ENCODE peak calls at places on chromosomes 6 and 20, in six cellular contexts. One of them, this sample, is unnamed.

GRCh38 chr6:20217476-20217855 is 5.2 kb upstream of the MBOAT1 start:
- DNase-seq in testis: no peak
- DNase-seq in A549: no peak
- DNase-seq in spleen: no peak
- DNase-seq in ovary: no peak
- DNase-seq in IMR-90: no peak
- DNase-seq in this sample: no peak

GRCh38 chr6:132764370-132764769 is 6.7 kb upstream of the VNN2 start:
- DNase-seq in testis: no peak
- DNase-seq in A549: peak
- DNase-seq in spleen: no peak
- DNase-seq in ovary: no peak
- DNase-seq in IMR-90: peak
- DNase-seq in this sample: no peak

GRCh38 chr20:38751360-38751976 is 3.2 kb downstream of the ACTR5 start:
- DNase-seq in testis: no peak
- DNase-seq in A549: peak
- DNase-seq in spleen: no peak
- DNase-seq in ovary: no peak
- DNase-seq in IMR-90: peak
- DNase-seq in this sample: peak

GRCh38 chr20:57928181-57928967 is 218.6 kb upstream of the PMEPA1 start:
- DNase-seq in testis: no peak
- DNase-seq in A549: peak
- DNase-seq in spleen: no peak
- DNase-seq in ovary: no peak
- DNase-seq in IMR-90: no peak
- DNase-seq in this sample: no peak

GRCh38 chr20:63962426-63963347 is 6.5 kb upstream of the UCKL1 start:
- DNase-seq in testis: no peak
- DNase-seq in A549: no peak
- DNase-seq in spleen: peak
- DNase-seq in ovary: no peak
- DNase-seq in IMR-90: no peak
- DNase-seq in this sample: no peak

GRCh38 chr20:46028772-46029371 is at the start of gene SLC12A5:
- DNase-seq in testis: no peak
- DNase-seq in A549: no peak
- DNase-seq in spleen: no peak
- DNase-seq in ovary: no peak
- DNase-seq in IMR-90: no peak
- DNase-seq in this sample: no peak

GRCh38 chr20:63701329-63702035 is 5.0 kb downstream of the TNFRSF6B start:
- DNase-seq in testis: no peak
- DNase-seq in A549: no peak
- DNase-seq in spleen: peak
- DNase-seq in ovary: peak
- DNase-seq in IMR-90: no peak
- DNase-seq in this sample: no peak

GRCh38 chr20:50286609-50287008 is 96.0 kb downstream of the CEBPB start:
- DNase-seq in testis: peak
- DNase-seq in A549: peak
- DNase-seq in spleen: no peak
- DNase-seq in ovary: peak
- DNase-seq in IMR-90: peak
- DNase-seq in this sample: no peak

GRCh38 chr6:107653183-107653580 is 163.3 kb downstream of the SOBP start:
- DNase-seq in testis: no peak
- DNase-seq in A549: no peak
- DNase-seq in spleen: no peak
- DNase-seq in ovary: no peak
- DNase-seq in IMR-90: no peak
- DNase-seq in this sample: no peak

GRCh38 chr6:111342913-111343312 is 140.1 kb downstream of the REV3L start:
- DNase-seq in testis: no peak
- DNase-seq in A549: no peak
- DNase-seq in spleen: no peak
- DNase-seq in ovary: no peak
- DNase-seq in IMR-90: peak
- DNase-seq in this sample: no peak

GRCh38 chr6:56381852-56382251 is 134.5 kb upstream of the COL21A1 start:
- DNase-seq in testis: peak
- DNase-seq in A549: no peak
- DNase-seq in spleen: no peak
- DNase-seq in ovary: no peak
- DNase-seq in IMR-90: peak
- DNase-seq in this sample: no peak

GRCh38 chr6:40999498-41000070 is 39.4 kb downstream of the UNC5CL start:
- DNase-seq in testis: peak
- DNase-seq in A549: peak
- DNase-seq in spleen: no peak
- DNase-seq in ovary: peak
- DNase-seq in IMR-90: peak
- DNase-seq in this sample: peak

GRCh38 chr6:159679091-159680077 is 13.7 kb downstream of the SOD2 start:
- DNase-seq in testis: no peak
- DNase-seq in A549: no peak
- DNase-seq in spleen: no peak
- DNase-seq in ovary: no peak
- DNase-seq in IMR-90: peak
- DNase-seq in this sample: no peak

GRCh38 chr20:50392138-50392866 is 117.9 kb upstream of the PTPN1 start:
- DNase-seq in testis: no peak
- DNase-seq in A549: no peak
- DNase-seq in spleen: no peak
- DNase-seq in ovary: no peak
- DNase-seq in IMR-90: no peak
- DNase-seq in this sample: no peak

GRCh38 chr20:13333793-13334192 is 112.7 kb downstream of the ISM1 start:
- DNase-seq in testis: no peak
- DNase-seq in A549: peak
- DNase-seq in spleen: no peak
- DNase-seq in ovary: no peak
- DNase-seq in IMR-90: peak
- DNase-seq in this sample: no peak

GRCh38 chr6:93825950-93826349 is 406.6 kb upstream of the EPHA7 start:
- DNase-seq in testis: no peak
- DNase-seq in A549: no peak
- DNase-seq in spleen: no peak
- DNase-seq in ovary: no peak
- DNase-seq in IMR-90: no peak
- DNase-seq in this sample: no peak

GRCh38 chr6:170473226-170473789 is 79.8 kb downstream of the PSMB1 start:
- DNase-seq in testis: no peak
- DNase-seq in A549: no peak
- DNase-seq in spleen: no peak
- DNase-seq in ovary: no peak
- DNase-seq in IMR-90: no peak
- DNase-seq in this sample: no peak

GRCh38 chr20:58452667-58453255 is 62.4 kb downstream of the APCDD1L start:
- DNase-seq in testis: no peak
- DNase-seq in A549: no peak
- DNase-seq in spleen: no peak
- DNase-seq in ovary: no peak
- DNase-seq in IMR-90: no peak
- DNase-seq in this sample: no peak

GRCh38 chr6:4637691-4638433 is 138.3 kb upstream of the CDYL start:
- DNase-seq in testis: no peak
- DNase-seq in A549: peak
- DNase-seq in spleen: no peak
- DNase-seq in ovary: no peak
- DNase-seq in IMR-90: peak
- DNase-seq in this sample: peak

GRCh38 chr6:20569000-20569610 is 34.8 kb downstream of the CDKAL1 start:
- DNase-seq in testis: no peak
- DNase-seq in A549: no peak
- DNase-seq in spleen: no peak
- DNase-seq in ovary: no peak
- DNase-seq in IMR-90: peak
- DNase-seq in this sample: no peak

GRCh38 chr6:146829792-146830565 is 231.2 kb downstream of the ADGB start:
- DNase-seq in testis: no peak
- DNase-seq in A549: no peak
- DNase-seq in spleen: no peak
- DNase-seq in ovary: no peak
- DNase-seq in IMR-90: no peak
- DNase-seq in this sample: no peak

GRCh38 chr6:160082627-160083026 is 39.0 kb upstream of the SLC22A1 start:
- DNase-seq in testis: no peak
- DNase-seq in A549: no peak
- DNase-seq in spleen: no peak
- DNase-seq in ovary: no peak
- DNase-seq in IMR-90: no peak
- DNase-seq in this sample: no peak

GRCh38 chr6:131761762-131762067 is 46.1 kb upstream of the ENPP1 start:
- DNase-seq in testis: no peak
- DNase-seq in A549: no peak
- DNase-seq in spleen: no peak
- DNase-seq in ovary: no peak
- DNase-seq in IMR-90: no peak
- DNase-seq in this sample: no peak

GRCh38 chr6:79544939-79545450 is 7.8 kb upstream of the LCA5 start:
- DNase-seq in testis: peak
- DNase-seq in A549: peak
- DNase-seq in spleen: no peak
- DNase-seq in ovary: peak
- DNase-seq in IMR-90: peak
- DNase-seq in this sample: peak

GRCh38 chr20:6700563-6701328 is 66.7 kb upstream of the BMP2 start:
- DNase-seq in testis: peak
- DNase-seq in A549: no peak
- DNase-seq in spleen: peak
- DNase-seq in ovary: no peak
- DNase-seq in IMR-90: no peak
- DNase-seq in this sample: peak

GRCh38 chr20:33667245-33668086 is 723 bp downstream of the ACTL10 start:
- DNase-seq in testis: no peak
- DNase-seq in A549: no peak
- DNase-seq in spleen: peak
- DNase-seq in ovary: peak
- DNase-seq in IMR-90: peak
- DNase-seq in this sample: peak
- TF ChIP-seq POLR2A in testis: no peak
- TF ChIP-seq POLR2A in A549: no peak
- TF ChIP-seq POLR2A in spleen: no peak
- TF ChIP-seq POLR2A in ovary: no peak
- TF ChIP-seq POLR2A in IMR-90: no peak
- TF ChIP-seq POLR2A in this sample: peak

GRCh38 chr6:91646649-91647048 is 1059.8 kb upstream of the MAP3K7 start:
- DNase-seq in testis: no peak
- DNase-seq in A549: no peak
- DNase-seq in spleen: no peak
- DNase-seq in ovary: no peak
- DNase-seq in IMR-90: no peak
- DNase-seq in this sample: no peak

DNA sequence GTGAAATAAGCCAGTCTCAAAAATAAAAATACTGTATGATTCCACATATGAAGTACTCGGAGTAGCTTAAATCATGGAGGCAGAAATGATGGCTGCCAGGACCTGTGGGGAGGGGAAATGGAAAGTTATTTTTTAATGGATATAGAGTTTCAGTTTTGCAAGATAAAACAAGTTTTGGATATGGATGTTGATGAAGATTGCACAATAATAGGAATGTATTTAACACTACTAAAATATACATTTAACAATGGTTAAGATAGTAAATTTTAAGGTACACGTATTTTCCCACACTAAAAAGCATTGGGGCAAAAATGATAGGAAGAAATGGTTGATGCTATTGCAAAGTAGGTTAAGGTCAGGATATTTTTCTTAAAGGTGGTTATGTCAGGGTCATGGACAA is 1058.9 kb upstream of the MAP3K7 start:
- DNase-seq in testis: no peak
- DNase-seq in A549: no peak
- DNase-seq in spleen: no peak
- DNase-seq in ovary: no peak
- DNase-seq in IMR-90: no peak
- DNase-seq in this sample: no peak
- H3K4me3 ChIP-seq in testis: no peak
- H3K4me3 ChIP-seq in A549: no peak
- H3K4me3 ChIP-seq in spleen: no peak
- H3K4me3 ChIP-seq in ovary: no peak
- H3K4me3 ChIP-seq in IMR-90: no peak
- H3K4me3 ChIP-seq in this sample: no peak

DNA sequence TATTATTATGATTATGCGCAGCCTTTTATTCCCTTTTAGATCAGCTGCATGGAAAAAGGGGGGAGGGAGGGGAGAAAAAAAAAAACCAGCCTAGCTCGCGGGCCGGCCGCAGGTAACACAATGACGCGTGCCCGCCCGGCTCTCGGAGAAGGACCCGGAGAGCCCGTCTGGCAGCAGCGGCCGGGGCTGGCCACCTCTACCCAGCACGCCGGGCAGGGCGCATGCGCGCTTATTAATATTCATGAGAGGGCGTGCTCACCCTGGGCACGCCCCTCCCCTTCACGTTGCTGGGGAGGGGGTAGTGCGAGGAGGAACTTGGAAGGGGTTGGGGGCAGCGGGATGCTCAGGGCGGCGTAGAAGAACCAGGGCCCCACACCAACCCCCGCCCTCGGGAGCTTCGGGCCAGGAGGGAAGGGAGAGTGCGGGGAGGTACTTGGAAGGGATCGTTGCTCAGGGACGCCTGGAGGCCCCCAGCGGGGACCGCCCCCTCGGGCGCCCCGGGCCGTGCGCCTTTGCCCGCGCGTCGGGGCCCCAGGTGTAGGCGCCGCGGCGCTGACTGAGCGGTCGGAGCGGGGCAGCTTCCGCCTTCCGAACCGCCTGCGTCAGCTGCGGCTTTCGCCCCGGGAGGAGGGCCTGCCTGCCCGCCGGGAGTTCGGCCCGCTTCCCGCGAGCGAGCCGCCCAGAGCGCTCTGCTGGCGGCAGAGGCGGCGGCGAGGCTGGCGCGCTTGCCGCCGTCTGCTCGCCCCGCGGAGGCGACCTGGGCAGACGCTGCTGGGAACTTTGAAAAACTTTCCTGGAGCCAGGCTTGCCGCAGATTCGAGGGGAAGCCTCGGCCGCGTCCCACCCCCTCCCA is at the start of gene JAG1:
- DNase-seq in testis: peak
- DNase-seq in A549: peak
- DNase-seq in spleen: peak
- DNase-seq in ovary: peak
- DNase-seq in IMR-90: peak
- DNase-seq in this sample: peak
- TF ChIP-seq POLR2A in testis: peak
- TF ChIP-seq POLR2A in A549: peak
- TF ChIP-seq POLR2A in spleen: no peak
- TF ChIP-seq POLR2A in ovary: peak
- TF ChIP-seq POLR2A in IMR-90: peak
- TF ChIP-seq POLR2A in this sample: peak

DNA sequence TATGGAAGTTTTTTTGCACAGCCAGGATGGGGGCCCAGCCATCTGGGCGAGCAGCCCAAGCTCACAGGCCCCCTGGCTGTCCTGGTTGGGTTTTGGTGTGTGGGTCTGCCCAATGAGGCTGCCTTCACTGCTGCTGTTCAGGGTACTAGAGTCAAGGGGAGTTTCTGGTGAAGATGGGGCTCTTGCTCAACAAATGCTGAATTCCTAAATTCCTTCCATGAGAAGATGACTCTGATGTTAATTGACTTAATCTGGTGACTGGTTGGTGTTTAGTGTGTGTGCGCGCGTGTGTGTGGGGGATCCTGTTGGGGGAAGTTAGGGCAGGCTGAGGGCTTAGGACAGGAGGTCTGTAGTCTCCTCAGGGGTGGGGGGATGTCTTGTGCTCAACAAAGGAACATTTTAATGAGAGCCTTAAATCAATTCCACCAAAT is 1.9 kb downstream of the PTK7 start:
- DNase-seq in testis: no peak
- DNase-seq in A549: no peak
- DNase-seq in spleen: no peak
- DNase-seq in ovary: no peak
- DNase-seq in IMR-90: peak
- DNase-seq in this sample: no peak
- H3K4me3 ChIP-seq in testis: no peak
- H3K4me3 ChIP-seq in A549: no peak
- H3K4me3 ChIP-seq in spleen: no peak
- H3K4me3 ChIP-seq in ovary: peak
- H3K4me3 ChIP-seq in IMR-90: peak
- H3K4me3 ChIP-seq in this sample: no peak

This sample was measured in NB4.